ENCODE peak calls at places on chromosomes 12 and 14, in five cellular contexts. Z is PC-3, K is AG04450, H is K562, Q is A673. T is an unnamed sample.
A peak's percentile ranks its signal among the peaks of the same experiment; 100 is the strongest.

GRCh38 chr12:45183263-45183662 is 32.6 kb upstream of the ANO6 start:
- DNase-seq in Z (peak; percentile 32), K (no peak), H (no peak), Q (peak; percentile 37), T (no peak)

GRCh38 chr14:99073401-99073800 is 198.6 kb downstream of the BCL11B start:
- DNase-seq in Z (no peak), K (no peak), H (no peak), Q (no peak), T (no peak)

GRCh38 chr12:6691473-6691872 is 2.3 kb upstream of the ZNF384 start:
- DNase-seq in Z (no peak), K (no peak), H (no peak), Q (no peak), T (no peak)

GRCh38 chr12:115680967-115681366 is 596.5 kb downstream of the MED13L start:
- DNase-seq in Z (no peak), K (no peak), H (no peak), Q (no peak), T (no peak)

GRCh38 chr12:26106347-26106746 is 18.5 kb downstream of the BHLHE41 start:
- DNase-seq in Z (no peak), K (no peak), H (no peak), Q (no peak), T (no peak)

GRCh38 chr12:53930591-53931255 is 7.9 kb upstream of the HOXC13 start:
- DNase-seq in Z (no peak), K (no peak), H (no peak), Q (no peak), T (no peak)

GRCh38 chr12:71556881-71557280 is 106.8 kb downstream of the ZFC3H1 start:
- DNase-seq in Z (peak; percentile 89), K (peak; percentile 68), H (no peak), Q (peak; percentile 77), T (no peak)

GRCh38 chr12:82866946-82867345 is 180.2 kb downstream of the TMTC2 start:
- DNase-seq in Z (no peak), K (no peak), H (no peak), Q (no peak), T (no peak)

GRCh38 chr12:67057072-67057471 is 212.1 kb upstream of the CAND1 start:
- DNase-seq in Z (no peak), K (no peak), H (no peak), Q (no peak), T (no peak)

GRCh38 chr12:30896461-30896860 is 30.1 kb upstream of the TSPAN11 start:
- DNase-seq in Z (no peak), K (no peak), H (no peak), Q (no peak), T (no peak)

GRCh38 chr14:104743461-104744380 is 9.2 kb upstream of the SIVA1 start:
- DNase-seq in Z (peak; percentile 60), K (no peak), H (no peak), Q (no peak), T (no peak)

GRCh38 chr14:65019944-65020566 is 33.4 kb downstream of the FNTB start:
- DNase-seq in Z (peak; percentile 89), K (peak; percentile 54), H (peak; percentile 27), Q (peak; percentile 54), T (no peak)

DNA sequence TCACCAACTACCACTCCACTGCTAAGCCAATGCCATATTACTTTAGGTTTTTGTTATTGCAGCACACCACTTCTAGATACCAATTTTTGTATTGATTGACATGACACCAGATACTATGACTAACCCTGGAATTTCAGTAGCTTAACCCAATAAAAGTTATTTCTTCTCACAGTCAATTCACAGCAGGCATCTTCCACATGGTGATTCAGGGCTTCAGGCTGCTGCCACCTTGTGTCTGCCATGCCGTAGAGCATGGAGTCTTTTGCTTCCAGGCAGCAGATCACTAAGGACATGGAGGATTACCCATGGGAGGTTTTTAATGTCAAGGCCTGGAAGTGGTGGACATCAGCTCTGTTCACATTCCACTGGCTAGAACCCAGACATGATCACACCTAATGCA is 56.4 kb upstream of the LTA4H start:
- DNase-seq in Z (peak; percentile 40), K (no peak), H (no peak), Q (peak; percentile 25), T (no peak)
- TF ChIP-seq CTCF in Z (peak; percentile 59), K (no peak), H (peak; percentile 39), Q (peak; percentile 36), T (no peak)

GRCh38 chr12:120316798-120317257 is 10.8 kb downstream of the PLA2G1B start:
- DNase-seq in Z (peak; percentile 14), K (no peak), H (peak; percentile 24), Q (no peak), T (no peak)

GRCh38 chr12:120317258-120318105 is 10.1 kb downstream of the PLA2G1B start:
- DNase-seq in Z (peak; percentile 100), K (peak; percentile 97), H (peak; percentile 99), Q (peak; percentile 100), T (peak; percentile 100)

GRCh38 chr12:120314220-120314619 is 12.1 kb downstream of the SIRT4 start:
- DNase-seq in Z (peak; percentile 40), K (no peak), H (peak; percentile 42), Q (peak; percentile 64), T (no peak)
- TF ChIP-seq CTCF in Z (peak; percentile 66), K (peak; percentile 26), H (peak; percentile 53), Q (peak; percentile 59), T (peak; percentile 8)

GRCh38 chr14:100106260-100106659 is 41.0 kb downstream of the EVL start:
- DNase-seq in Z (no peak), K (no peak), H (peak; percentile 22), Q (no peak), T (no peak)
- TF ChIP-seq CTCF in Z (no peak), K (no peak), H (no peak), Q (no peak), T (no peak)

GRCh38 chr12:59372971-59373370 is 222.9 kb upstream of the SLC16A7 start:
- DNase-seq in Z (peak; percentile 52), K (peak; percentile 1), H (no peak), Q (peak; percentile 22), T (no peak)
- TF ChIP-seq CTCF in Z (peak; percentile 69), K (peak; percentile 58), H (no peak), Q (peak; percentile 42), T (peak; percentile 12)

GRCh38 chr12:100666588-100666987 is 93.1 kb downstream of the GAS2L3 start:
- DNase-seq in Z (no peak), K (no peak), H (no peak), Q (no peak), T (no peak)

GRCh38 chr12:100669922-100670321 is 96.4 kb downstream of the GAS2L3 start:
- DNase-seq in Z (no peak), K (no peak), H (no peak), Q (no peak), T (no peak)

GRCh38 chr12:100672075-100672592 is 98.7 kb downstream of the GAS2L3 start:
- DNase-seq in Z (peak; percentile 55), K (no peak), H (peak; percentile 62), Q (peak; percentile 59), T (no peak)

GRCh38 chr12:100671396-100672074 is 98.1 kb downstream of the GAS2L3 start:
- DNase-seq in Z (no peak), K (no peak), H (no peak), Q (no peak), T (no peak)

DNA sequence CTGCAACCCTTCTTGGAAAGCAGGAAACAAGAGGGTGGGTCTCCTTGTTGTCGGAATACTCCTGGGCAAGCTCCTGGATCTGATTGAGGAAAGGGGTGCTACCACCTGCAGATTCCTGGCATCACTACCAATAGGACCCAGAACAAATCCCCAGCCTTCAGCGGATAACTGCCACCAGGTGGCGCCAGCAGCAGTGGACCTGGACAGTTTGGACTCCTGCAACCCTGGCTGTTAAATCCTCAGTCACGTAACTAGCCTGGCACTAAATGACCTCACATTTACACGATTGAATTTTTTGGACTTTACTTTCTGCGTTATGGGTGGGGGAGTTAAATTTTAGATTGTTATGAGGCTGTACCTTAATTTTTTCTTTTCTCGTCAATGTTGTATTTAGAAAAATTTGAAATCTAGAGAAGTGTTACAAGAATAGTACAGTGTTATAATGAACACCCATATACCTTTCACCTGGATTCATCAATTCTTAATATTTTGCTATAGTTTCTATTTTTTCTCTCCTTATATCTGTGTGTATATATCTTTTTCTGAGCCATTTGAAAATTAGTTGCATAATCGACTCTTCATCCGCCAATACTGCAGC is 95.6 kb downstream of the GAS2L3 start:
- DNase-seq in Z (peak; percentile 87), K (peak; percentile 16), H (peak; percentile 66), Q (peak; percentile 75), T (peak; percentile 88)
- TF ChIP-seq CTCF in Z (peak; percentile 98), K (peak; percentile 93), H (peak; percentile 76), Q (peak; percentile 98), T (peak; percentile 80)

T was measured in upper lobe of right lung.